ENCODE peak calls at places on chromosomes 7 and 10, in five cellular contexts. J, M, N, A and W are unnamed samples.

GRCh38 chr10:91006752-91007346 is 86.0 kb upstream of the ANKRD1 start:
- DNase-seq in J (no peak), M (no peak), N (peak), A (no peak), W (no peak)

GRCh38 chr7:42087616-42088015 is 149.4 kb downstream of the GLI3 start:
- DNase-seq in J (no peak), M (no peak), N (no peak), A (no peak), W (no peak)

GRCh38 chr7:6175642-6176041 is 96.8 kb downstream of the CYTH3 start:
- DNase-seq in J (no peak), M (no peak), N (no peak), A (no peak), W (peak)

GRCh38 chr10:124248646-124249045 is 155.2 kb upstream of the CHST15 start:
- DNase-seq in J (no peak), M (no peak), N (no peak), A (no peak), W (no peak)

GRCh38 chr7:41244246-41244645 is 458.6 kb downstream of the INHBA start:
- DNase-seq in J (no peak), M (no peak), N (no peak), A (no peak), W (peak)

GRCh38 chr7:30880090-30880704 is 31.5 kb upstream of the AQP1 start:
- DNase-seq in J (no peak), M (no peak), N (no peak), A (no peak), W (no peak)

GRCh38 chr10:29636178-29636577 is 1.4 kb upstream of the SVIL start:
- DNase-seq in J (no peak), M (no peak), N (peak), A (no peak), W (peak)

GRCh38 chr7:132138817-132139216 is 437.5 kb downstream of the PLXNA4 start:
- DNase-seq in J (peak), M (no peak), N (no peak), A (no peak), W (no peak)

GRCh38 chr10:88987243-88987726 is 3.3 kb upstream of the FAS start:
- DNase-seq in J (no peak), M (no peak), N (no peak), A (no peak), W (no peak)

GRCh38 chr7:28089120-28089714 is 91.4 kb downstream of the JAZF1 start:
- DNase-seq in J (no peak), M (no peak), N (no peak), A (no peak), W (no peak)

GRCh38 chr10:10782603-10783002 is 235.1 kb upstream of the CELF2 start:
- DNase-seq in J (no peak), M (no peak), N (no peak), A (no peak), W (peak)

GRCh38 chr10:71848325-71849277 is 2.5 kb downstream of the PSAP start:
- DNase-seq in J (no peak), M (no peak), N (no peak), A (no peak), W (peak)

GRCh38 chr7:52684388-52684787 is 351.0 kb upstream of the POM121L12 start:
- DNase-seq in J (no peak), M (no peak), N (no peak), A (no peak), W (no peak)

GRCh38 chr10:52488606-52489485 is 174.8 kb downstream of the DKK1 start:
- DNase-seq in J (no peak), M (peak), N (no peak), A (peak), W (peak)
- TF ChIP-seq RCOR1 in J (no peak), M (no peak), N (no peak), A (no peak), W (no peak)

GRCh38 chr10:100534726-100535125 is 1.0 kb upstream of the HIF1AN start:
- DNase-seq in J (no peak), M (no peak), N (no peak), A (no peak), W (no peak)
- TF ChIP-seq CTCF in J (no peak), M (no peak), N (no peak), A (no peak), W (no peak)

DNA sequence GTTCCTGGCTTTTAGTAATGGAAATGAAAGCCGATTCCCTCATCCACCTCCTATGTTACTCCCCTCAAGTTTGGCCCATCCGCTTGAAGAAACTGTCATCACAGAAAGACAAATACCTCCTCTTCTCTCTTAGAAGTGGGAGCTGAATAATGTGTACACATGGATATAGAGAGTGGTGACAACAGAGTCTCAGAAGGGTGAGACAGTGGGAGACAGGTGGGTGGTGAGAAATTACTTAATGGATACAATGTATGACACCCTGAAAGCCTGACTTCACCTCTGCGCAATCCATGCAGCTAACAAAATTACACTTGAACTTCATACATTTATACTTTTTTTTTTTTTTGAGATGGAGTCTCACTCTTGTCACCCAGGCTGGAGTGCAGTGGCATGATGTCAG is 217.5 kb downstream of the SKIDA1 start:
- DNase-seq in J (no peak), M (no peak), N (no peak), A (no peak), W (no peak)
- TF ChIP-seq RCOR1 in J (no peak), M (no peak), N (no peak), A (no peak), W (no peak)

GRCh38 chr7:55365103-55365679 is at the start of gene LANCL2:
- DNase-seq in J (peak), M (peak), N (no peak), A (peak), W (peak)
- TF ChIP-seq CTCF in J (no peak), M (no peak), N (no peak), A (no peak), W (no peak)

GRCh38 chr10:48604408-48605263 is at the start of gene ARHGAP22:
- DNase-seq in J (peak), M (peak), N (no peak), A (peak), W (peak)
- TF ChIP-seq RCOR1 in J (no peak), M (no peak), N (no peak), A (no peak), W (no peak)

DNA sequence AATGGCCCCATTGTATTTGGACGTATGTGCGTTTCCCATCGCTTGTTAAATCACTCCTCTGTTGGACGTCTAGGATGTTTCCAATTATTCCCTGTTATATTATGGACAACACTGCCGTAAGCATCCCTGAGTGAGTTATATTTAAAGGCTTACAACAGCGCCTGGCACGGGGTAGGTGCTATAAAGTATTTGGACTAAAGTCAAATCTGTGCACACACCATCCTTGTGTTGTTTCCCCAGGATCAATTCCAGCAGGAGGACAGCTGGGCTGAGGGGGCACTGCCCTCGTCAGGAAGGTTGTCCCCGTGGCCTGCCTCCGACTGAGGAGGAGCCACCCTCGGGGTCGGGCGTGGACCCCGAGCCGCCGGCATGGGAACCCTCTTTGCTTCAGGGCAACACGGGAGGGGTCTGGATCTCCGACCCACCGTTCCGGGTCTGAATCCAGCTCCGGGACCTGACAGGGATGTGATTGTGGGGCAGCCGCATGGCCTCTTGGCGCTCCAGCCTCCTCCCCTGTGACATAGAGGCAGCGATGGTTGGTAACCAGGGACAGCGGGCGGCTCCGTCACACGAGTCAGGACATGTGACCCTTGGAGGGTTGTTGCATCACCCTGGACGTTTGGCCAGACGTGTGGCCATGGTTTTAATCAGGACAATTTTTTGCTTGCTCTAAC is 1.5 kb upstream of the JAKMIP3 start:
- DNase-seq in J (no peak), M (no peak), N (no peak), A (no peak), W (no peak)
- TF ChIP-seq CTCF in J (no peak), M (no peak), N (no peak), A (no peak), W (no peak)

GRCh38 chr10:117449636-117450035 is 74.4 kb upstream of the PDZD8 start:
- DNase-seq in J (no peak), M (no peak), N (no peak), A (peak), W (no peak)
- TF ChIP-seq RCOR1 in J (no peak), M (no peak), N (no peak), A (no peak), W (no peak)

GRCh38 chr7:108836246-108836645 is 266.6 kb downstream of the DNAJB9 start:
- DNase-seq in J (no peak), M (no peak), N (no peak), A (no peak), W (no peak)
- TF ChIP-seq CTCF in J (no peak), M (no peak), N (no peak), A (no peak), W (no peak)